ENCODE peak calls at places on chromosomes 16 and 17, in seven cellular contexts. I is heart left ventricle; F is CD4-positive, alpha-beta memory T cell; H is foreskin keratinocyte; B is RPMI7951; E is fibroblast of mammary gland; X is substantia nigra. O is an unnamed sample.

GRCh38 chr16:1534021-1535020 is 855 bp downstream of the TMEM204 start:
- DNase-seq in E (peak), B (no peak), I (no peak), F (peak), H (peak), X (no peak), O (no peak)

GRCh38 chr17:71824671-71825070 is 296.1 kb upstream of the SOX9 start:
- DNase-seq in X (no peak), I (no peak), B (no peak), H (no peak), E (no peak), F (no peak), O (no peak)

GRCh38 chr17:55210292-55210691 is 54.5 kb upstream of the HLF start:
- DNase-seq in X (no peak), B (no peak), I (no peak), H (no peak), F (no peak), E (no peak), O (no peak)

GRCh38 chr17:28282596-28282995 is 36.4 kb upstream of the TMEM97 start:
- DNase-seq in I (no peak), X (no peak), H (peak), E (peak), F (no peak), B (peak), O (no peak)

GRCh38 chr17:45775576-45776011 is 8.5 kb upstream of the CRHR1 start:
- DNase-seq in B (peak), E (no peak), I (peak), X (no peak), H (no peak), F (no peak), O (no peak)

GRCh38 chr17:14604920-14605599 is 304.2 kb downstream of the HS3ST3B1 start:
- DNase-seq in X (no peak), H (no peak), B (no peak), F (no peak), I (peak), E (no peak), O (no peak)

GRCh38 chr17:60170835-60171752 is 21.3 kb downstream of the CA4 start:
- DNase-seq in B (no peak), F (no peak), X (peak), H (no peak), I (no peak), E (peak), O (no peak)

GRCh38 chr17:48625502-48626201 is 506 bp downstream of the HOXB9 start:
- DNase-seq in B (peak), H (no peak), I (no peak), X (no peak), F (no peak), E (no peak), O (peak)

GRCh38 chr16:67177743-67178699 is 5.7 kb downstream of the MATCAP1 start:
- DNase-seq in I (no peak), H (no peak), F (peak), E (peak), B (peak), X (no peak), O (peak)

GRCh38 chr16:49452568-49452967 is 79.0 kb downstream of the C16orf78 start:
- DNase-seq in E (no peak), F (no peak), I (no peak), B (no peak), H (no peak), X (no peak), O (no peak)

GRCh38 chr16:58426960-58427359 is 34.7 kb downstream of the GINS3 start:
- DNase-seq in H (no peak), B (no peak), F (no peak), X (peak), I (peak), E (no peak), O (no peak)

GRCh38 chr17:42781639-42782401 is 1.4 kb downstream of the WNK4 start:
- DNase-seq in X (no peak), B (peak), F (no peak), H (no peak), E (no peak), I (no peak), O (no peak)

GRCh38 chr17:2547176-2547575 is 35.5 kb upstream of the METTL16 start:
- DNase-seq in F (no peak), B (peak), H (peak), E (peak), I (no peak), X (no peak), O (no peak)

GRCh38 chr17:69960755-69961154 is 114.3 kb upstream of the KCNJ16 start:
- DNase-seq in I (peak), H (no peak), E (no peak), F (no peak), B (no peak), X (no peak), O (no peak)

GRCh38 chr16:88354229-88355092 is 28.3 kb upstream of the ZNF469 start:
- DNase-seq in X (no peak), B (no peak), F (no peak), E (no peak), I (no peak), H (no peak), O (no peak)

GRCh38 chr17:73874008-73874407 is 229.8 kb upstream of the SDK2 start:
- DNase-seq in E (peak), F (no peak), I (no peak), B (no peak), X (no peak), H (peak), O (no peak)

GRCh38 chr17:48351916-48352332 is 78.1 kb downstream of the SKAP1 start:
- DNase-seq in E (peak), B (peak), F (peak), X (no peak), I (no peak), H (no peak), O (peak)

GRCh38 chr16:27264151-27264550 is 4.4 kb downstream of the NSMCE1 start:
- DNase-seq in H (peak), B (peak), X (no peak), E (peak), F (no peak), I (no peak), O (no peak)

GRCh38 chr17:72022328-72022727 is 98.5 kb upstream of the SOX9 start:
- DNase-seq in E (no peak), X (no peak), B (no peak), H (no peak), I (no peak), F (no peak), O (no peak)

GRCh38 chr16:66324785-66325184 is 41.7 kb upstream of the CDH5 start:
- DNase-seq in X (peak), B (peak), E (no peak), I (no peak), H (no peak), F (no peak), O (no peak)

GRCh38 chr16:63787014-63787413 is 1334.8 kb downstream of the CDH11 start:
- DNase-seq in X (no peak), F (no peak), E (peak), H (no peak), B (peak), I (no peak), O (no peak)

GRCh38 chr17:81537343-81537855 is 9.2 kb downstream of the FSCN2 start:
- DNase-seq in F (no peak), X (no peak), E (no peak), I (no peak), B (no peak), H (no peak), O (no peak)

GRCh38 chr16:3259097-3259496 is 2.7 kb upstream of the MEFV start:
- DNase-seq in E (peak), I (peak), H (no peak), B (peak), F (no peak), X (no peak), O (no peak)

GRCh38 chr17:80831481-80831880 is 160.2 kb upstream of the CHMP6 start:
- DNase-seq in H (no peak), I (no peak), E (no peak), B (no peak), F (no peak), X (no peak), O (no peak)

GRCh38 chr17:81710514-81711308 is 1.4 kb upstream of the SLC25A10 start:
- DNase-seq in E (peak), H (no peak), I (no peak), B (peak), F (no peak), X (no peak), O (no peak)

GRCh38 chr17:51801626-51802025 is 356.9 kb downstream of the CA10 start:
- DNase-seq in F (no peak), B (no peak), X (no peak), I (no peak), E (no peak), H (no peak), O (no peak)

O was measured in central memory CD4-positive, alpha-beta T cell.